ENCODE peak calls at places on chromosomes 12 and 14, in six cellular contexts. Q is K562, F is WTC11, W is A549, J is H1, G is HepG2. H is an unnamed sample.

GRCh38 chr14:55419663-55420062 is 8.0 kb upstream of the ATG14 start:
- DNase-seq in Q (no peak), F (no peak), W (no peak), J (no peak), G (peak; percentile 13), H (no peak)

GRCh38 chr14:68794856-68795601 is 2.2 kb upstream of the ZFP36L1 start:
- DNase-seq in Q (no peak), F (peak; percentile 64), W (peak; percentile 74), J (no peak), G (no peak), H (peak; percentile 67)

GRCh38 chr14:72594099-72594901 is 299.6 kb downstream of the DPF3 start:
- DNase-seq in Q (no peak), F (no peak), W (no peak), J (no peak), G (no peak), H (no peak)

GRCh38 chr12:65656904-65657351 is 167.4 kb upstream of the HMGA2 start:
- DNase-seq in Q (peak; percentile 26), F (no peak), W (peak; percentile 66), J (no peak), G (no peak), H (peak; percentile 89)

GRCh38 chr12:19248929-19249602 is 119.5 kb downstream of the PLEKHA5 start:
- DNase-seq in Q (no peak), F (no peak), W (peak; percentile 30), J (no peak), G (no peak), H (no peak)

GRCh38 chr14:100885196-100886030 is 18.1 kb downstream of the RTL1 start:
- DNase-seq in Q (no peak), F (no peak), W (no peak), J (no peak), G (no peak), H (no peak)

GRCh38 chr12:80445083-80445482 is 1.0 kb downstream of the PTPRQ start:
- DNase-seq in Q (no peak), F (no peak), W (no peak), J (no peak), G (no peak), H (no peak)

GRCh38 chr12:114314974-114315720 is 90.8 kb downstream of the TBX5 start:
- DNase-seq in Q (no peak), F (no peak), W (no peak), J (no peak), G (no peak), H (no peak)

GRCh38 chr14:32010561-32011188 is 66.4 kb upstream of the ARHGAP5 start:
- DNase-seq in Q (peak; percentile 37), F (no peak), W (peak; percentile 95), J (no peak), G (peak; percentile 92), H (peak; percentile 26)

GRCh38 chr14:51491776-51492175 is 159.9 kb upstream of the FRMD6 start:
- DNase-seq in Q (no peak), F (no peak), W (no peak), J (no peak), G (no peak), H (no peak)

GRCh38 chr12:389138-390096 is at the start of gene KDM5A:
- DNase-seq in Q (peak; percentile 85), F (peak; percentile 83), W (peak; percentile 97), J (peak; percentile 88), G (peak; percentile 86), H (peak; percentile 94)

GRCh38 chr12:25421651-25422150 is 131.4 kb downstream of the LMNTD1 start:
- DNase-seq in Q (no peak), F (no peak), W (no peak), J (no peak), G (no peak), H (no peak)

GRCh38 chr12:48351022-48351708 is 446 bp upstream of the ZNF641 start:
- DNase-seq in Q (no peak), F (peak; percentile 67), W (peak; percentile 74), J (no peak), G (peak; percentile 47), H (peak; percentile 53)

GRCh38 chr12:46722737-46723136 is 103.1 kb downstream of the SLC38A4 start:
- DNase-seq in Q (no peak), F (no peak), W (no peak), J (no peak), G (no peak), H (peak; percentile 6)

GRCh38 chr12:121018860-121019259 is 2.6 kb upstream of the C12orf43 start:
- DNase-seq in Q (no peak), F (no peak), W (no peak), J (no peak), G (no peak), H (no peak)

GRCh38 chr12:14937689-14938088 is 648 bp downstream of the ERP27 start:
- DNase-seq in Q (no peak), F (peak; percentile 21), W (no peak), J (no peak), G (no peak), H (no peak)

GRCh38 chr14:55609681-55610080 is 29.7 kb downstream of the KTN1 start:
- DNase-seq in Q (no peak), F (no peak), W (no peak), J (no peak), G (peak; percentile 13), H (peak; percentile 49)

GRCh38 chr14:53153702-53154112 is 584 bp upstream of the DDHD1 start:
- DNase-seq in Q (no peak), F (no peak), W (no peak), J (no peak), G (no peak), H (no peak)

GRCh38 chr12:77584860-77585259 is 245.8 kb upstream of the NAV3 start:
- DNase-seq in Q (no peak), F (no peak), W (no peak), J (no peak), G (no peak), H (no peak)

GRCh38 chr12:48175613-48176416 is 7.6 kb upstream of the CCDC184 start:
- DNase-seq in Q (peak; percentile 39), F (no peak), W (no peak), J (no peak), G (no peak), H (no peak)

GRCh38 chr12:63862187-63863107 is 17.9 kb downstream of the SRGAP1 start:
- DNase-seq in Q (no peak), F (no peak), W (peak; percentile 96), J (no peak), G (peak; percentile 83), H (peak; percentile 19)

GRCh38 chr14:72165151-72165715 is 233.0 kb downstream of the RGS6 start:
- DNase-seq in Q (no peak), F (no peak), W (no peak), J (no peak), G (no peak), H (no peak)

GRCh38 chr14:97490521-97491070 is 693.4 kb downstream of the VRK1 start:
- DNase-seq in Q (no peak), F (no peak), W (no peak), J (no peak), G (no peak), H (no peak)

GRCh38 chr12:30764251-30764650 is 9.5 kb upstream of the CAPRIN2 start:
- DNase-seq in Q (no peak), F (no peak), W (no peak), J (no peak), G (no peak), H (no peak)

GRCh38 chr14:104795781-104796681 is 483 bp upstream of the AKT1 start:
- DNase-seq in Q (peak; percentile 82), F (no peak), W (no peak), J (no peak), G (peak; percentile 60), H (no peak)

GRCh38 chr12:1778911-1779310 is 41.5 kb upstream of the LRTM2 start:
- DNase-seq in Q (no peak), F (no peak), W (no peak), J (no peak), G (no peak), H (no peak)

GRCh38 chr12:1779783-1780182 is 40.6 kb upstream of the LRTM2 start:
- DNase-seq in Q (no peak), F (no peak), W (no peak), J (no peak), G (no peak), H (peak; percentile 82)

GRCh38 chr12:1777798-1778197 is 42.6 kb upstream of the LRTM2 start:
- DNase-seq in Q (no peak), F (no peak), W (no peak), J (no peak), G (no peak), H (no peak)

GRCh38 chr12:1782215-1782614 is 38.1 kb upstream of the LRTM2 start:
- DNase-seq in Q (no peak), F (no peak), W (no peak), J (no peak), G (no peak), H (no peak)

DNA sequence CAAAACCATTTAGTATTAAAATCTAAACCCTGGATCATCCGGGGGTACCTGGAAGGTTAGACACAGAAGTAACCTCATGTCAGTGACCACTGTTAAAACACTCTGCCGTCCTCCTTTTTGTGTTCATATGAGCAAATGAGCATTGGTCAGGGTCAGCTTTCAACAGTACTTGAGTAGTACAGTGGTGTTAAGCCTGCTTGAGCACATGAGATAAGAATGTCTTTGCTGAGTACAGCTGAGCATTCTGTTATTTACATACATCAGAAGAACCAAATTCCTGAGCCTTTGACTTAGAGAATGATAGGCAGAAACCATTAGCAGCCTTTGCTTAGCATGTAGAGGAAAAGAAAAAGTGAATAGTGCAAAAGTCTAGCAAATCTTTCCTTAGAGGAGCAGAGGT is 38.6 kb upstream of the LRTM2 start:
- DNase-seq in Q (no peak), F (no peak), W (no peak), J (no peak), G (peak; percentile 39), H (no peak)
- TF ChIP-seq JUN in Q (no peak), F (no peak), W (no peak), J (no peak), G (no peak), H (no peak)

GRCh38 chr12:109523071-109523470 is 45.6 kb downstream of the UBE3B start:
- DNase-seq in Q (no peak), F (no peak), W (no peak), J (no peak), G (no peak), H (no peak)
- TF ChIP-seq JUN in Q (no peak), F (no peak), W (no peak), J (no peak), G (no peak), H (no peak)

GRCh38 chr14:64447890-64448667 is 17.2 kb upstream of the AKAP5 start:
- DNase-seq in Q (no peak), F (no peak), W (no peak), J (no peak), G (no peak), H (no peak)

GRCh38 chr14:64444140-64444539 is 21.2 kb upstream of the AKAP5 start:
- DNase-seq in Q (no peak), F (no peak), W (no peak), J (no peak), G (no peak), H (no peak)

GRCh38 chr14:64442300-64442988 is 22.9 kb upstream of the AKAP5 start:
- DNase-seq in Q (no peak), F (no peak), W (no peak), J (no peak), G (no peak), H (no peak)

GRCh38 chr14:64440494-64440893 is 24.8 kb upstream of the AKAP5 start:
- DNase-seq in Q (no peak), F (no peak), W (no peak), J (no peak), G (no peak), H (no peak)

GRCh38 chr14:64444984-64445845 is 20.1 kb upstream of the AKAP5 start:
- DNase-seq in Q (no peak), F (no peak), W (peak; percentile 41), J (no peak), G (no peak), H (peak; percentile 84)
- TF ChIP-seq JUN in Q (no peak), F (no peak), W (no peak), J (no peak), G (no peak), H (no peak)

GRCh38 chr12:98227162-98227561 is 288.2 kb upstream of the TMPO start:
- DNase-seq in Q (peak; percentile 13), F (peak; percentile 23), W (peak; percentile 45), J (no peak), G (peak; percentile 6), H (no peak)
- TF ChIP-seq JUN in Q (no peak), F (no peak), W (no peak), J (no peak), G (no peak), H (no peak)

H was measured in endothelial cell of umbilical vein.